ENCODE peak calls at places on chromosomes 4 and X, in six cellular contexts. D is aorta; C is CD8-positive, alpha-beta T cell; E is sigmoid colon; G is suprapubic skin; U is brain microvascular endothelial cell. M is an unnamed sample.

GRCh38 chr4:48967626-48968025 is 18.4 kb upstream of the CWH43 start:
- DNase-seq in C (no peak), E (no peak), U (no peak), G (no peak), D (no peak), M (no peak)

GRCh38 chrX:54184474-54184873 is 1.4 kb upstream of the FAM120C start:
- DNase-seq in D (no peak), C (no peak), G (no peak), E (no peak), U (no peak), M (no peak)

GRCh38 chr4:139655116-139655515 is 10.5 kb upstream of the MGST2 start:
- DNase-seq in C (no peak), D (no peak), U (peak), G (no peak), E (no peak), M (no peak)

GRCh38 chr4:136750898-136751297 is 781.4 kb downstream of the PCDH18 start:
- DNase-seq in G (no peak), U (no peak), D (no peak), C (no peak), E (no peak), M (no peak)

GRCh38 chr4:169050308-169050707 is 40.3 kb upstream of the CBR4 start:
- DNase-seq in C (no peak), E (no peak), U (no peak), D (no peak), G (no peak), M (no peak)

GRCh38 chr4:169582706-169583105 is 29.7 kb downstream of the NEK1 start:
- DNase-seq in E (no peak), D (no peak), C (no peak), U (peak), G (no peak), M (no peak)

GRCh38 chr4:145066063-145066501 is 31.9 kb downstream of the ANAPC10 start:
- DNase-seq in C (no peak), G (no peak), E (no peak), U (no peak), D (no peak), M (no peak)

GRCh38 chr4:112516076-112516385 is at the start of gene NEUROG2:
- DNase-seq in U (no peak), G (no peak), C (no peak), E (no peak), D (no peak), M (no peak)

GRCh38 chr4:48109413-48110263 is 24.4 kb downstream of the TXK start:
- DNase-seq in C (no peak), D (no peak), G (no peak), U (peak), E (no peak), M (no peak)

GRCh38 chr4:128517096-128517738 is 229.6 kb upstream of the PGRMC2 start:
- DNase-seq in U (no peak), C (no peak), E (no peak), D (no peak), G (no peak), M (no peak)

GRCh38 chrX:120517936-120518335 is 42.8 kb downstream of the CUL4B start:
- DNase-seq in D (no peak), U (peak), C (no peak), E (no peak), G (no peak), M (no peak)

GRCh38 chr4:19063662-19064061 is 1042.1 kb upstream of the LCORL start:
- DNase-seq in D (no peak), U (no peak), C (no peak), G (no peak), E (no peak), M (no peak)

GRCh38 chr4:139568206-139568969 is 12.4 kb upstream of the SETD7 start:
- DNase-seq in E (no peak), G (no peak), D (no peak), C (no peak), U (peak), M (no peak)

GRCh38 chr4:98566491-98567008 is 91.9 kb downstream of the TSPAN5 start:
- DNase-seq in G (no peak), C (no peak), D (no peak), E (peak), U (no peak), M (no peak)

GRCh38 chr4:126738926-126739325 is 893.8 kb upstream of the INTU start:
- DNase-seq in C (no peak), G (no peak), E (no peak), U (no peak), D (no peak), M (no peak)

GRCh38 chrX:63664083-63664482 is 120.9 kb downstream of the ARHGEF9 start:
- DNase-seq in G (no peak), D (no peak), C (no peak), E (no peak), U (no peak), M (no peak)

GRCh38 chr4:15427126-15427525 is 707 bp upstream of the C1QTNF7 start:
- DNase-seq in D (no peak), C (no peak), E (no peak), G (no peak), U (no peak), M (no peak)

GRCh38 chr4:54172156-54172555 is 56.9 kb upstream of the PDGFRA start:
- DNase-seq in G (no peak), C (no peak), E (no peak), U (no peak), D (no peak), M (no peak)

GRCh38 chr4:54173281-54173912 is 55.7 kb upstream of the PDGFRA start:
- DNase-seq in E (no peak), U (no peak), C (no peak), G (no peak), D (no peak), M (no peak)

DNA sequence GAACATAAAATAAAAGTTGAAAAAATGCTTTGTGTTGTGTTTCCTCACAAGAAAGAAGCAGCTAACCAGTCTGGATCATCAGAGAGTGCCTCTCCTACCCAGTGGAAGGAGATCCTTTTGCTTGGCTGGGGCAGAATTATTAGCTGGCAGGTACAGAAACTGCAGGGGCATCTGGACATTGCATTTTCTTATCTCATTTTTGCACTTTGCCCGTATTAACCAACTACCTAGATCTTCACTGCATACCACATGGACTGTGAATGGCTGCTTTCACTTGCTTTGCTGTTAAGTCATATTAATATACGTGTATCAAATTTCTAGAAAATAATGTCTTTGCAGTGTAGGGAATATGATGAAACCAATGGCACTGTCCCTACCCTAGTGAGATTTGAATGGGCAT is 52.9 kb upstream of the PDGFRA start:
- DNase-seq in D (no peak), U (no peak), G (no peak), C (no peak), E (no peak), M (no peak)
- H3K27ac ChIP-seq in D (no peak), U (no peak), G (no peak), C (no peak), E (no peak), M (no peak)

GRCh38 chr4:54224960-54225670 is 4.0 kb upstream of the PDGFRA start:
- DNase-seq in G (no peak), E (no peak), D (no peak), C (no peak), U (no peak), M (no peak)

GRCh38 chr4:54228064-54228527 is 997 bp upstream of the PDGFRA start:
- DNase-seq in G (peak), C (no peak), U (peak), E (peak), D (peak), M (peak)

GRCh38 chr4:54227261-54228063 is 1.6 kb upstream of the PDGFRA start:
- DNase-seq in D (peak), G (no peak), E (peak), C (no peak), U (peak), M (no peak)

GRCh38 chr4:54226399-54227260 is 2.5 kb upstream of the PDGFRA start:
- DNase-seq in G (peak), E (peak), C (no peak), D (peak), U (peak), M (no peak)

DNA sequence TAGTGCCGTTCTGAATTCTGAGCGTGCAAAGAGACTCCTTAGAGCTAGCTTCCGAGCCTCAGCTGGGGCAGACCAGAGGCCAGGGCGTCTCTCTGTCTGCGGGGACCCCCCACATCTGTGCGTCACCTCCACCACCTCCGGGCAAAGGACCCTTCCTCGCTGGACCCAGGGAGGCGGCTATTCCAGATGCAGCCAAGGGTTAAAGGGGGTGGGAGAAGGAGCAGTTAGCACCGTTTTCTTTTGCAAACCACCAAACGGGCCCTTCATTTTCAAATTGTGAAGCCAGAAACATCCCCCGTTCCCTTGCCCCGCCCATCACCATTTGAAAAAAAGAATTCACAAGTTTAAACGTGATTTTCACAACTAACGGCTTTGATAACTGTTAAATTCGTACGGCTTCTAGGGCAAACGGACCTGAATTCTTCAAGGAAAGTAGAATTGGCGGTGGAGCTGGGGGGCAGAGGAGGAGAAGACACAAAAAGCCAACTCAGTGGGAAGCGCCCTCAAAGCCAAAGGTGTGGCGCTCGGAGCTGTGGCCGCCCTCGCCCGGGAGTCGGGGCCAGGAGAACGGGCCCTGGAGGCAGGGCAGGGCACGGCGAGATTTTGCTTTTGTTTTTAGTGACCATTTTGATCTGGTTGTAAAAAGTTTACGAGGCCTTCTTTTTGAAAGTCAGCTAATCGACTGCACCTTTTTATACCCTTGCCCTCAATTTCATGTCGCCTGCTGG is 3.3 kb upstream of the PDGFRA start:
- DNase-seq in U (no peak), E (no peak), G (no peak), D (no peak), C (no peak), M (no peak)
- H3K4me3 ChIP-seq in U (peak), E (peak), G (peak), D (peak), C (peak), M (peak)

DNA sequence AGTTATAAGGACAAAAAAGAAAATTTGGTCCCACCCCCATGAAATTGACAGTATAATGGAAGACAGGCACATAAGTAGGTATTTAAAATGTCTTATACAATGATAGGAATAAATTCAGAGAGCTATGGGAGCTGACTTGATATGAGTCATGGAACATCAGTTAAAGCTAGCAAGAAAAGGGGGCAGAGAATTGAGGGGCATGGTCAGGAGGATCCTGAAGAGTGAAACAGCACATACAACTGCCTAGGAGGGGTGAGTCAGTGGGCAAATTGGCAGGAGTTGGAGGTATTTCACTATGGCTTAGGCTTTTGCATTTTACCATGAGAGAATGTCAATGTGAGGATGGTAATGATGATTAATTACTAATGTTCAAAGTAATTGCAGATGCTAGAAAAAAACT is 95.4 kb upstream of the BANK1 start:
- DNase-seq in E (no peak), C (no peak), U (no peak), G (no peak), D (no peak), M (no peak)
- H3K27ac ChIP-seq in E (no peak), C (no peak), U (no peak), G (no peak), D (no peak), M (no peak)

GRCh38 chr4:54101190-54102041 is 1.5 kb downstream of the GSX2 start:
- DNase-seq in U (no peak), D (no peak), C (no peak), E (no peak), G (no peak), M (no peak)
- H3K4me3 ChIP-seq in U (no peak), D (peak), C (peak), E (no peak), G (peak), M (peak)